ENCODE peak calls at places on chromosomes 1 and 21, in seven cellular contexts. X is neural crest cell, J is AG10803, Z is HFF-Myc, G is activated B cell treated with CpG ODN at 0.5 μM for 24 hours, T is H1, Y is BE2C. M is an unnamed sample.

GRCh38 chr1:234519506-234519905 is 40.5 kb upstream of the TARBP1 start:
- DNase-seq in X (no peak), J (no peak), Z (no peak), G (no peak), T (no peak), Y (no peak), M (no peak)

GRCh38 chr1:55636691-55637090 is 421.5 kb upstream of the USP24 start:
- DNase-seq in X (no peak), J (peak; percentile 35), Z (no peak), G (no peak), T (no peak), Y (no peak), M (no peak)

GRCh38 chr1:26220199-26220912 is 13.6 kb upstream of the CEP85 start:
- DNase-seq in X (no peak), J (no peak), Z (no peak), G (no peak), T (no peak), Y (no peak), M (no peak)

GRCh38 chr1:145782166-145783099 is 41.5 kb downstream of the RNF115 start:
- DNase-seq in X (no peak), J (peak; percentile 88), Z (peak; percentile 61), G (no peak), T (no peak), Y (no peak), M (no peak)

GRCh38 chr1:83905315-83905907 is 93.5 kb downstream of the TTLL7 start:
- DNase-seq in X (no peak), J (peak; percentile 13), Z (no peak), G (no peak), T (no peak), Y (no peak), M (no peak)

GRCh38 chr1:2523891-2524609 is 2.3 kb downstream of the PANK4 start:
- DNase-seq in X (no peak), J (no peak), Z (no peak), G (no peak), T (no peak), Y (no peak), M (no peak)

GRCh38 chr1:222616535-222616934 is 1.4 kb upstream of the MIA3 start:
- DNase-seq in X (no peak), J (peak; percentile 99), Z (peak; percentile 53), G (no peak), T (no peak), Y (no peak), M (no peak)

GRCh38 chr1:41754540-41754939 is 164.2 kb downstream of the HIVEP3 start:
- DNase-seq in X (no peak), J (no peak), Z (no peak), G (no peak), T (no peak), Y (no peak), M (no peak)

GRCh38 chr1:43799656-43800629 is 92.6 kb downstream of the ST3GAL3 start:
- DNase-seq in X (no peak), J (peak; percentile 84), Z (peak; percentile 63), G (no peak), T (no peak), Y (no peak), M (peak; percentile 34)

GRCh38 chr1:205936316-205936715 is 6.9 kb downstream of the SLC26A9 start:
- DNase-seq in X (no peak), J (no peak), Z (no peak), G (no peak), T (no peak), Y (no peak), M (no peak)

GRCh38 chr1:33094486-33094885 is 13.5 kb downstream of the AZIN2 start:
- DNase-seq in X (no peak), J (no peak), Z (no peak), G (no peak), T (no peak), Y (no peak), M (no peak)

GRCh38 chr1:160541622-160542302 is 18.7 kb upstream of the SLAMF6 start:
- DNase-seq in X (no peak), J (no peak), Z (no peak), G (no peak), T (no peak), Y (no peak), M (no peak)

GRCh38 chr21:34179204-34179935 is 106.0 kb downstream of the MRPS6 start:
- DNase-seq in X (no peak), J (no peak), Z (no peak), G (no peak), T (no peak), Y (no peak), M (no peak)

GRCh38 chr1:232381676-232382075 is 248.3 kb downstream of the SIPA1L2 start:
- DNase-seq in X (no peak), J (no peak), Z (no peak), G (no peak), T (no peak), Y (no peak), M (no peak)

GRCh38 chr1:197224160-197224559 is 43.9 kb upstream of the CRB1 start:
- DNase-seq in X (no peak), J (no peak), Z (no peak), G (no peak), T (no peak), Y (no peak), M (no peak)

GRCh38 chr1:16051039-16051438 is 7.5 kb downstream of the CLCNKB start:
- DNase-seq in X (no peak), J (no peak), Z (no peak), G (no peak), T (no peak), Y (no peak), M (no peak)
- TF ChIP-seq CTCF in X (no peak), J (no peak), Z (no peak), G (no peak), T (no peak), Y (no peak), M (no peak)

GRCh38 chr1:20184481-20184900 is 1.4 kb upstream of the UBXN10 start:
- DNase-seq in X (no peak), J (no peak), Z (no peak), G (no peak), T (no peak), Y (no peak), M (no peak)
- TF ChIP-seq CTCF in X (no peak), J (no peak), Z (no peak), G (no peak), T (peak; percentile 24), Y (no peak), M (no peak)

DNA sequence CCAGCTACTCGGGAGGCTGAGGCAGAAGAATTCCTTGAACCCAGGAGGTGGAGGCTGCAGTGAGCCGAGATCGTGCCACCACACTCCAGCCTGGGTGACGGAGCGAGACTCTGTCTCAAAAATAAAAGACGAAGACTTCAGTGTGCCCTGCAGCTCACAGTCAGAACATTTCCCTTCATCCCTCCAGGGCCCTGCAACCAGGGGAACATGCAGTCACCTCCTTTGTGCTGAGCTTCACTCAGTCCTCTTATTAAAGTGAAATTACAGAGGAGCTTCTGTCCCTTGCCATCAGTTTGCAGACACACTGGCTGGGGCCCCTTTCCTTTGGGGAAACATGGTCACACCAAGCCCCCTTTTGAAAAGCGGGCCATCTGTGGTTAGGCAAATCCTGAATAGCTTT is 24.2 kb downstream of the FHAD1 start:
- DNase-seq in X (no peak), J (no peak), Z (no peak), G (no peak), T (no peak), Y (no peak), M (no peak)
- TF ChIP-seq CTCF in X (no peak), J (no peak), Z (no peak), G (no peak), T (no peak), Y (no peak), M (no peak)

DNA sequence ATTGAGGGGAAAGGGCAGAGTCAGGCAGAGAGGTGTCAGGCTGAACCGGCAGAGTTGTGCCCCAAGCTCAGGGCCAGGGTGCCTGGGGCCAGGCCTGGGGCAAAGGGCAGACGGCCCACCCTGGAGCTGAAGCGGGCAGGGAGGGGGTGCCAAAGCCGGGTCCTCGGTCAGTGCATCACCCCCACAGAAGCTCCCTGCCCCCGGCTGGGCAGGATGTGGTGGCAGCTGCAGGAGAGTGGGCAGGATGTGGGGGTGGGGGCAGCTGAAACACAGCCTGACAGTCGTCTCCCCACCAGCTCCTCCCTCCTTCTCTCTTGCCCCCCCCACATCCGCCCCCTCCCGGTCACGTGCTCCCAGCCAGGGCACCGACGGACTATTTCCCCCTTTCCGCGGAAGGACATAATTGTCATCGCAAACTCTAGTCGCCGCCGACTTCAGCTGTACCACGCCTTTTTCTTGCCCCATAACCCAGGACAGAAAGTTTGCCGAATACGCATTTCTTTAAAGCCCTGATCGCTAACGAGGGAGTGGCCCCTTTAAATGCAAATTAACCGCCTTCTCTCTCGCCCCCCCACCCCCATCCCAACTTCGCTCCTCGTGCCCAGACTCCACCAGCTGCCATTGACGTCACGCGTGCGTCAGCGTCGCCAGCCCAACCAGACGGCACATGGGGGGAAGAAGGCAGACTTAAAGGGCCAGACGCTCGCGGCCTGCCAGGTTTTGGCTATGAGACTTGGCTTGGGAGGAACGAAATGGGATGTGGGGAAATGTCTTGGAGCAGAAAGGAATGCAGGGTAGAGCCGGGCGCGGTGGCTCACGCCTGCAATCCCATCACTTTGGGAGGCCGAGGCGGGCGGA is 4.5 kb upstream of the MEF2D start:
- DNase-seq in X (peak; percentile 83), J (peak; percentile 100), Z (peak; percentile 94), G (peak; percentile 89), T (peak; percentile 93), Y (peak; percentile 98), M (peak; percentile 97)
- TF ChIP-seq CTCF in X (no peak), J (no peak), Z (no peak), G (no peak), T (no peak), Y (no peak), M (no peak)

DNA sequence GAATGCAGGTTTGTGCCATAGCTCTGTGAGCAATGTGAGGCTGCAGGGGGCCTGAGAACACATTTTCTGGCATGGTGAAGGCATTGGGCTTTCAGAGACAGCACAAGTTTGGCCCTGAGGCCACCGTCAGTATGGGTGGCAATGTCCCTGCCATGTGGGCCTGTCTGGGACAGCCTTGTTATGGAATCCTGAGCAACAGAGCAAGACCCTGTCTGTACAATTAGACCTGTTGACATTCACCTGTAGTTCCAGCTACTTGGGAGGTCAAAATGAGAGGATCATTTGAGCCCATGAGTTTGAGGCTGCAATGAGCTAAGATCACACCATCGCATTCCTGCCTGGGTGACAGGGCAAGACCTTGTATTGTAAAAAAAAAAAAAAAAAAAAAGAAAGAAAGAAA is 35.6 kb downstream of the PRDM15 start:
- DNase-seq in X (no peak), J (no peak), Z (no peak), G (no peak), T (no peak), Y (no peak), M (no peak)
- TF ChIP-seq CTCF in X (no peak), J (no peak), Z (no peak), G (no peak), T (no peak), Y (no peak), M (no peak)

DNA sequence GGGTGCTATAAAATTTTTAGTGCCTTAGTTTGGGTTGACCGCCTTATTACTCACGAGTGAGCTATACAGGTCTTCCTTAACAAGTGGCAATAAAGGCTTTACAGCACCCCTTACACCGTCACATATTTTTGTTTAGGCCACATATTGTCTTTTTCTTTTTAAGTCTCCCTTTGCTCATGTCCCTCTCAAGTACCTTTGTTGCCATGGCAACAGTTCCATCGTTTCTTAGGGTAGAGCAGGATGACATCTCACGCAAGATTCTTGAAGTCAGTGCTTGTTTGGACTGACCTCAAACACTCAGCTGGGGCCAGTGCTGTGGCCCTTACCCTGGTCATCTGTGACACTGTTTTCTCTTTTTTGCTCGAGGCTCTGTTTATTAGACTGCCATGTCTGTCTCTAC is 69.8 kb downstream of the PBX1 start:
- DNase-seq in X (no peak), J (no peak), Z (no peak), G (no peak), T (no peak), Y (no peak), M (no peak)
- TF ChIP-seq CTCF in X (no peak), J (no peak), Z (no peak), G (no peak), T (no peak), Y (no peak), M (no peak)

GRCh38 chr1:90838720-90839119 is 121.6 kb upstream of the BARHL2 start:
- DNase-seq in X (no peak), J (no peak), Z (no peak), G (no peak), T (no peak), Y (no peak), M (no peak)
- TF ChIP-seq CTCF in X (no peak), J (no peak), Z (no peak), G (no peak), T (no peak), Y (no peak), M (no peak)

M was measured in D721Med.